ENCODE peak calls at places on chromosomes 4 and X, in ten cellular contexts. One of them, this sample, is unnamed. For H4K20me1, the result is how much of the 10 kb centered on the place peaks cover.

GRCh38 chr4:77145806-77146425 is 11.1 kb upstream of the CCNG2 start:
- DNase-seq in neural progenitor cell: no peak
- DNase-seq in Karpas-422: no peak
- DNase-seq in K562: no peak
- DNase-seq in mammary epithelial cell: peak
- DNase-seq in PC-3: no peak
- DNase-seq in MM.1S: peak
- DNase-seq in DND-41: no peak
- DNase-seq in hepatocyte: no peak
- DNase-seq in H9: no peak
- DNase-seq in this sample: no peak

GRCh38 chr4:125722009-125722408 is 407.3 kb downstream of the FAT4 start:
- DNase-seq in K562: no peak
- DNase-seq in DND-41: no peak
- DNase-seq in neural progenitor cell: no peak
- DNase-seq in hepatocyte: no peak
- DNase-seq in H9: no peak
- DNase-seq in MM.1S: no peak
- DNase-seq in PC-3: no peak
- DNase-seq in mammary epithelial cell: no peak
- DNase-seq in Karpas-422: no peak
- DNase-seq in this sample: no peak

GRCh38 chr4:7966281-7967062 is 26.8 kb upstream of the AFAP1 start:
- DNase-seq in K562: no peak
- DNase-seq in Karpas-422: no peak
- DNase-seq in hepatocyte: no peak
- DNase-seq in PC-3: no peak
- DNase-seq in neural progenitor cell: no peak
- DNase-seq in MM.1S: no peak
- DNase-seq in mammary epithelial cell: no peak
- DNase-seq in DND-41: no peak
- DNase-seq in H9: no peak
- DNase-seq in this sample: no peak

GRCh38 chr4:84482564-84483563 is 16.2 kb downstream of the NKX6-1 start:
- DNase-seq in neural progenitor cell: peak
- DNase-seq in MM.1S: no peak
- DNase-seq in DND-41: no peak
- DNase-seq in PC-3: no peak
- DNase-seq in K562: no peak
- DNase-seq in Karpas-422: no peak
- DNase-seq in hepatocyte: no peak
- DNase-seq in H9: peak
- DNase-seq in mammary epithelial cell: peak
- DNase-seq in this sample: peak

GRCh38 chr4:38603652-38604051 is 60.3 kb upstream of the KLF3 start:
- DNase-seq in mammary epithelial cell: no peak
- DNase-seq in hepatocyte: no peak
- DNase-seq in K562: no peak
- DNase-seq in MM.1S: no peak
- DNase-seq in H9: no peak
- DNase-seq in PC-3: no peak
- DNase-seq in DND-41: no peak
- DNase-seq in neural progenitor cell: no peak
- DNase-seq in Karpas-422: no peak
- DNase-seq in this sample: no peak

GRCh38 chr4:165621983-165622382 is 243.2 kb downstream of the CPE start:
- DNase-seq in hepatocyte: no peak
- DNase-seq in neural progenitor cell: no peak
- DNase-seq in mammary epithelial cell: peak
- DNase-seq in DND-41: no peak
- DNase-seq in PC-3: peak
- DNase-seq in Karpas-422: no peak
- DNase-seq in H9: no peak
- DNase-seq in K562: peak
- DNase-seq in MM.1S: no peak
- DNase-seq in this sample: no peak

GRCh38 chr4:153507679-153508073 is 41.5 kb downstream of the TMEM131L start:
- DNase-seq in K562: no peak
- DNase-seq in DND-41: no peak
- DNase-seq in PC-3: peak
- DNase-seq in mammary epithelial cell: no peak
- DNase-seq in hepatocyte: no peak
- DNase-seq in neural progenitor cell: no peak
- DNase-seq in H9: no peak
- DNase-seq in MM.1S: no peak
- DNase-seq in Karpas-422: no peak
- DNase-seq in this sample: no peak

GRCh38 chr4:160848901-160849735 is 1314.7 kb downstream of the FSTL5 start:
- DNase-seq in hepatocyte: peak
- DNase-seq in PC-3: peak
- DNase-seq in MM.1S: no peak
- DNase-seq in K562: no peak
- DNase-seq in Karpas-422: no peak
- DNase-seq in neural progenitor cell: peak
- DNase-seq in H9: no peak
- DNase-seq in mammary epithelial cell: no peak
- DNase-seq in DND-41: no peak
- DNase-seq in this sample: no peak

GRCh38 chr4:95289028-95289634 is 259.6 kb downstream of the UNC5C start:
- DNase-seq in K562: peak
- DNase-seq in mammary epithelial cell: peak
- DNase-seq in neural progenitor cell: no peak
- DNase-seq in MM.1S: no peak
- DNase-seq in hepatocyte: peak
- DNase-seq in H9: no peak
- DNase-seq in Karpas-422: no peak
- DNase-seq in DND-41: no peak
- DNase-seq in PC-3: peak
- DNase-seq in this sample: no peak

GRCh38 chr4:149889976-149890375 is 74.3 kb upstream of the IQCM start:
- DNase-seq in Karpas-422: no peak
- DNase-seq in PC-3: no peak
- DNase-seq in hepatocyte: no peak
- DNase-seq in K562: no peak
- DNase-seq in mammary epithelial cell: no peak
- DNase-seq in DND-41: no peak
- DNase-seq in H9: no peak
- DNase-seq in neural progenitor cell: no peak
- DNase-seq in MM.1S: no peak
- DNase-seq in this sample: no peak
- H2AFZ ChIP-seq in Karpas-422: no peak
- H2AFZ ChIP-seq in PC-3: no peak
- H2AFZ ChIP-seq in hepatocyte: no peak
- H2AFZ ChIP-seq in K562: no peak
- H2AFZ ChIP-seq in mammary epithelial cell: no peak
- H2AFZ ChIP-seq in DND-41: no peak
- H2AFZ ChIP-seq in H9: no peak
- H2AFZ ChIP-seq in neural progenitor cell: no peak
- H2AFZ ChIP-seq in MM.1S: no peak
- H2AFZ ChIP-seq in this sample: no peak

GRCh38 chr4:23235613-23236390 is 543.1 kb downstream of the GBA3 start:
- DNase-seq in H9: no peak
- DNase-seq in DND-41: no peak
- DNase-seq in MM.1S: no peak
- DNase-seq in PC-3: no peak
- DNase-seq in K562: no peak
- DNase-seq in mammary epithelial cell: no peak
- DNase-seq in hepatocyte: peak
- DNase-seq in neural progenitor cell: peak
- DNase-seq in Karpas-422: no peak
- DNase-seq in this sample: peak

GRCh38 chr4:23234716-23235115 is 542.0 kb downstream of the GBA3 start:
- DNase-seq in hepatocyte: no peak
- DNase-seq in DND-41: no peak
- DNase-seq in neural progenitor cell: no peak
- DNase-seq in MM.1S: no peak
- DNase-seq in Karpas-422: no peak
- DNase-seq in PC-3: peak
- DNase-seq in H9: no peak
- DNase-seq in K562: peak
- DNase-seq in mammary epithelial cell: no peak
- DNase-seq in this sample: no peak

GRCh38 chr4:23232987-23233386 is 540.2 kb downstream of the GBA3 start:
- DNase-seq in mammary epithelial cell: peak
- DNase-seq in H9: no peak
- DNase-seq in neural progenitor cell: no peak
- DNase-seq in PC-3: peak
- DNase-seq in hepatocyte: no peak
- DNase-seq in Karpas-422: no peak
- DNase-seq in DND-41: no peak
- DNase-seq in K562: no peak
- DNase-seq in MM.1S: no peak
- DNase-seq in this sample: no peak

GRCh38 chr4:23234018-23234417 is 541.3 kb downstream of the GBA3 start:
- DNase-seq in K562: no peak
- DNase-seq in H9: peak
- DNase-seq in PC-3: no peak
- DNase-seq in neural progenitor cell: peak
- DNase-seq in DND-41: no peak
- DNase-seq in mammary epithelial cell: no peak
- DNase-seq in Karpas-422: no peak
- DNase-seq in hepatocyte: no peak
- DNase-seq in MM.1S: no peak
- DNase-seq in this sample: peak

GRCh38 chr4:23233596-23233995 is 540.9 kb downstream of the GBA3 start:
- DNase-seq in mammary epithelial cell: no peak
- DNase-seq in K562: no peak
- DNase-seq in neural progenitor cell: no peak
- DNase-seq in hepatocyte: no peak
- DNase-seq in Karpas-422: no peak
- DNase-seq in PC-3: no peak
- DNase-seq in MM.1S: no peak
- DNase-seq in H9: no peak
- DNase-seq in DND-41: no peak
- DNase-seq in this sample: no peak
- H4K20me1 ChIP-seq in mammary epithelial cell: under half
- H4K20me1 ChIP-seq in K562: under half
- H4K20me1 ChIP-seq in neural progenitor cell: under half
- H4K20me1 ChIP-seq in hepatocyte: under half
- H4K20me1 ChIP-seq in Karpas-422: under half
- H4K20me1 ChIP-seq in PC-3: under half
- H4K20me1 ChIP-seq in MM.1S: under half
- H4K20me1 ChIP-seq in H9: under half
- H4K20me1 ChIP-seq in DND-41: under half
- H4K20me1 ChIP-seq in this sample: under half

GRCh38 chr4:73866236-73866635 is 3.0 kb upstream of the CXCL1 start:
- DNase-seq in Karpas-422: no peak
- DNase-seq in hepatocyte: no peak
- DNase-seq in PC-3: no peak
- DNase-seq in DND-41: no peak
- DNase-seq in K562: no peak
- DNase-seq in H9: no peak
- DNase-seq in MM.1S: no peak
- DNase-seq in neural progenitor cell: no peak
- DNase-seq in mammary epithelial cell: no peak
- DNase-seq in this sample: no peak
- H3K4me2 ChIP-seq in Karpas-422: no peak
- H3K4me2 ChIP-seq in hepatocyte: no peak
- H3K4me2 ChIP-seq in PC-3: peak
- H3K4me2 ChIP-seq in DND-41: no peak
- H3K4me2 ChIP-seq in K562: no peak
- H3K4me2 ChIP-seq in H9: no peak
- H3K4me2 ChIP-seq in MM.1S: no peak
- H3K4me2 ChIP-seq in neural progenitor cell: no peak
- H3K4me2 ChIP-seq in mammary epithelial cell: peak
- H3K4me2 ChIP-seq in this sample: no peak

GRCh38 chr4:99324978-99325377 is 3.8 kb upstream of the ADH1B start:
- DNase-seq in MM.1S: no peak
- DNase-seq in K562: no peak
- DNase-seq in Karpas-422: no peak
- DNase-seq in H9: no peak
- DNase-seq in neural progenitor cell: no peak
- DNase-seq in DND-41: no peak
- DNase-seq in hepatocyte: peak
- DNase-seq in mammary epithelial cell: no peak
- DNase-seq in PC-3: no peak
- DNase-seq in this sample: peak
- H2AFZ ChIP-seq in MM.1S: no peak
- H2AFZ ChIP-seq in K562: no peak
- H2AFZ ChIP-seq in Karpas-422: no peak
- H2AFZ ChIP-seq in H9: no peak
- H2AFZ ChIP-seq in neural progenitor cell: no peak
- H2AFZ ChIP-seq in DND-41: no peak
- H2AFZ ChIP-seq in hepatocyte: no peak
- H2AFZ ChIP-seq in mammary epithelial cell: no peak
- H2AFZ ChIP-seq in PC-3: no peak
- H2AFZ ChIP-seq in this sample: no peak

DNA sequence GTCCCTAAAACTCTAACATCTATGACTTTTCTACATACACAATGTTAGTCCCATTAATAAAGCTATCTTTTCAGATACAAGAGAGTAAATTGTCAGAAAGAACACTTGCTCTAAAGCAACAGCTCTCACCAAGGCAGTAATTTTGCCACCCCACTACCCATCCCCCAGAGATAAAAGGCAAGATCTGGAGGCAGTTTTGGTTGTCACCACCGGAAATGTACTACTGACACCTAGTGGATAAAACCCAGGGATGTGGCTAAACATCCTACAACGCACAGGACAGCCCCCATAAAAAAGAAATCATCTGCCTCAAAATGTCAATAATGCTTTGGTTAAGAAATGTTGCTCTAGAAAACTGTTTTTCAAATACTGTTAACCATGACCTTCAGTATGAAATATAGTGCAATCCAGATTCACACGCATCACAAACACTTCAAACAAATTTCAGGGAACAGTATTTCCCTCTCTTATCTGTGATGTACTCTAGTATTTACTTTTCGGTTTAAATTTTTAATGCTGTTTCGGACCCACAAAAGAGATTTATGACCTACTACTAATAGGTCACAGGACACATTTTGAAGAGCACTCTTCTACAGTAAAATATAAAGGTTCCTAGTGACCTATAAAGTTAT is 5.1 kb downstream of the FBXL5 start:
- DNase-seq in DND-41: peak
- DNase-seq in PC-3: peak
- DNase-seq in hepatocyte: peak
- DNase-seq in neural progenitor cell: peak
- DNase-seq in MM.1S: peak
- DNase-seq in K562: peak
- DNase-seq in Karpas-422: peak
- DNase-seq in mammary epithelial cell: peak
- DNase-seq in H9: peak
- DNase-seq in this sample: peak
- H4K20me1 ChIP-seq in DND-41: under half
- H4K20me1 ChIP-seq in PC-3: under half
- H4K20me1 ChIP-seq in hepatocyte: half or more
- H4K20me1 ChIP-seq in neural progenitor cell: under half
- H4K20me1 ChIP-seq in MM.1S: under half
- H4K20me1 ChIP-seq in K562: under half
- H4K20me1 ChIP-seq in Karpas-422: under half
- H4K20me1 ChIP-seq in mammary epithelial cell: under half
- H4K20me1 ChIP-seq in H9: under half
- H4K20me1 ChIP-seq in this sample: under half

GRCh38 chrX:77785400-77785745 is 643 bp downstream of the ATRX start:
- DNase-seq in hepatocyte: peak
- DNase-seq in K562: peak
- DNase-seq in mammary epithelial cell: peak
- DNase-seq in MM.1S: no peak
- DNase-seq in neural progenitor cell: peak
- DNase-seq in Karpas-422: no peak
- DNase-seq in PC-3: peak
- DNase-seq in H9: peak
- DNase-seq in DND-41: no peak
- DNase-seq in this sample: peak
- H3K4me2 ChIP-seq in hepatocyte: peak
- H3K4me2 ChIP-seq in K562: peak
- H3K4me2 ChIP-seq in mammary epithelial cell: peak
- H3K4me2 ChIP-seq in MM.1S: peak
- H3K4me2 ChIP-seq in neural progenitor cell: peak
- H3K4me2 ChIP-seq in Karpas-422: peak
- H3K4me2 ChIP-seq in PC-3: peak
- H3K4me2 ChIP-seq in H9: peak
- H3K4me2 ChIP-seq in DND-41: peak
- H3K4me2 ChIP-seq in this sample: peak

This sample was measured in GM23338.